ENCODE peak calls at places on chromosome 19, in seven cellular contexts. R, P, E, S, W, A and Y are unnamed samples.

GRCh38 chr19:58261968-58262921 is 16.5 kb upstream of the ZNF8 start:
- DNase-seq in A (peak; percentile 21), S (no peak), R (no peak), W (no peak), E (no peak), P (no peak), Y (no peak)

GRCh38 chr19:38057954-38058690 is 151.1 kb downstream of the SIPA1L3 start:
- DNase-seq in E (no peak), A (no peak), P (no peak), R (no peak), S (no peak), W (peak; percentile 84), Y (no peak)

GRCh38 chr19:55694241-55694655 is 19.2 kb downstream of the EPN1 start:
- DNase-seq in P (no peak), S (no peak), R (no peak), E (no peak), A (no peak), W (no peak), Y (no peak)

GRCh38 chr19:28486934-28487333 is 726.0 kb downstream of the UQCRFS1 start:
- DNase-seq in S (no peak), E (no peak), R (no peak), W (no peak), A (no peak), P (no peak), Y (no peak)

GRCh38 chr19:46714523-46715106 is 2.3 kb downstream of the PRKD2 start:
- DNase-seq in S (no peak), R (peak; percentile 55), E (no peak), W (no peak), A (no peak), P (no peak), Y (peak; percentile 83)

GRCh38 chr19:4891066-4891465 is 11.6 kb downstream of the ARRDC5 start:
- DNase-seq in P (no peak), A (no peak), R (no peak), W (no peak), S (no peak), E (no peak), Y (no peak)

GRCh38 chr19:10166046-10166445 is 28.7 kb downstream of the DNMT1 start:
- DNase-seq in R (no peak), S (no peak), P (no peak), A (peak; percentile 21), E (no peak), W (no peak), Y (no peak)

GRCh38 chr19:15666883-15667282 is 6.0 kb upstream of the CYP4F12 start:
- DNase-seq in A (no peak), P (no peak), S (no peak), E (no peak), R (no peak), W (no peak), Y (no peak)

GRCh38 chr19:1725100-1726064 is 27.9 kb upstream of the ONECUT3 start:
- DNase-seq in E (no peak), R (no peak), P (no peak), S (no peak), A (peak; percentile 24), W (peak; percentile 98), Y (peak; percentile 89)

GRCh38 chr19:10289167-10289835 is 451 bp upstream of the ICAM5 start:
- DNase-seq in E (peak; percentile 23), W (peak; percentile 87), S (no peak), R (peak; percentile 51), A (peak; percentile 32), P (no peak), Y (peak; percentile 72)

GRCh38 chr19:12769689-12770088 is 5.7 kb downstream of the HOOK2 start:
- DNase-seq in P (no peak), R (peak; percentile 58), W (no peak), E (no peak), S (no peak), A (no peak), Y (peak; percentile 91)

GRCh38 chr19:17172624-17173345 is 42.4 kb upstream of the USE1 start:
- DNase-seq in R (no peak), S (no peak), E (no peak), A (no peak), W (peak; percentile 27), P (no peak), Y (peak; percentile 22)

GRCh38 chr19:4267901-4268815 is 10.9 kb upstream of the SHD start:
- DNase-seq in E (no peak), W (no peak), P (no peak), A (no peak), S (no peak), R (no peak), Y (no peak)

GRCh38 chr19:2982983-2983350 is 5.6 kb downstream of the TLE6 start:
- DNase-seq in P (no peak), W (peak; percentile 89), A (peak; percentile 91), S (no peak), R (no peak), E (no peak), Y (peak; percentile 30)

GRCh38 chr19:52034051-52034728 is 6.0 kb upstream of the ZNF614 start:
- DNase-seq in S (no peak), E (no peak), R (no peak), P (no peak), W (no peak), A (peak; percentile 19), Y (no peak)

GRCh38 chr19:54684537-54684936 is 21.8 kb downstream of the LILRB4 start:
- DNase-seq in A (peak; percentile 2), S (no peak), E (no peak), P (no peak), R (no peak), W (no peak), Y (peak; percentile 50)

GRCh38 chr19:33226550-33227241 is 1.0 kb upstream of the SLC7A10 start:
- DNase-seq in P (no peak), E (no peak), W (no peak), R (no peak), A (no peak), S (no peak), Y (no peak)

GRCh38 chr19:18657590-18658365 is 20.9 kb downstream of the KLHL26 start:
- DNase-seq in W (peak; percentile 65), R (no peak), S (no peak), E (no peak), P (peak; percentile 48), A (peak; percentile 82), Y (peak; percentile 85)

GRCh38 chr19:40771101-40771539 is 4.2 kb upstream of the MIA start:
- DNase-seq in S (no peak), A (peak; percentile 27), R (no peak), E (no peak), W (no peak), P (no peak), Y (no peak)

GRCh38 chr19:15195987-15196682 is 4.7 kb downstream of the NOTCH3 start:
- DNase-seq in E (no peak), S (peak; percentile 77), A (no peak), R (no peak), P (no peak), W (no peak), Y (no peak)

GRCh38 chr19:6875218-6875617 is 12.2 kb upstream of the ADGRE1 start:
- DNase-seq in R (no peak), W (no peak), A (no peak), E (no peak), S (no peak), P (no peak), Y (no peak)